ENCODE peak calls at places on chromosomes 1 and 21, in six cellular contexts. X, H, Y, N, T and U are unnamed samples.

GRCh38 chr1:175927944-175928343 is 184.5 kb upstream of the TNR start:
- DNase-seq in Y (no peak), H (no peak), N (no peak), T (no peak), X (no peak), U (no peak)

GRCh38 chr21:36981977-36982700 is 15.7 kb upstream of the HLCS start:
- DNase-seq in X (no peak), T (no peak), Y (no peak), N (no peak), H (no peak), U (no peak)

GRCh38 chr1:55369474-55369873 is 154.3 kb upstream of the USP24 start:
- DNase-seq in H (no peak), N (no peak), Y (no peak), T (no peak), X (no peak), U (no peak)

GRCh38 chr1:93448983-93449805 is 1.3 kb downstream of the FNBP1L start:
- DNase-seq in Y (no peak), N (no peak), T (no peak), H (peak), X (peak), U (no peak)

GRCh38 chr1:47708658-47709301 is 270.9 kb downstream of the FOXD2 start:
- DNase-seq in N (no peak), Y (no peak), T (no peak), H (no peak), X (no peak), U (no peak)

GRCh38 chr1:233543338-233544255 is 70.3 kb upstream of the KCNK1 start:
- DNase-seq in H (no peak), X (no peak), N (peak), Y (peak), T (no peak), U (no peak)

GRCh38 chr1:23177438-23178380 is 9.1 kb upstream of the LUZP1 start:
- DNase-seq in H (peak), Y (peak), N (no peak), T (peak), X (peak), U (no peak)

GRCh38 chr1:182120411-182121258 is 59.1 kb upstream of the ZNF648 start:
- DNase-seq in N (no peak), T (peak), X (peak), H (peak), Y (peak), U (no peak)

GRCh38 chr21:42389449-42389835 is 6.4 kb downstream of the TMPRSS3 start:
- DNase-seq in T (no peak), N (no peak), H (peak), Y (no peak), X (no peak), U (no peak)

GRCh38 chr1:229191066-229191674 is 79.7 kb upstream of the RAB4A start:
- DNase-seq in T (no peak), N (no peak), X (no peak), H (no peak), Y (no peak), U (no peak)

GRCh38 chr1:42439940-42440339 is 15.9 kb downstream of the ZMYND12 start:
- DNase-seq in X (peak), T (no peak), Y (no peak), N (peak), H (no peak), U (peak)

GRCh38 chr1:192270398-192270797 is 46.4 kb upstream of the RGS21 start:
- DNase-seq in X (no peak), H (no peak), N (no peak), Y (no peak), T (no peak), U (no peak)

GRCh38 chr1:22731924-22732522 is 21.4 kb downstream of the EPHB2 start:
- DNase-seq in N (no peak), T (no peak), X (peak), H (no peak), Y (no peak), U (no peak)

GRCh38 chr21:29829514-29830255 is 110.1 kb downstream of the GRIK1 start:
- DNase-seq in H (no peak), X (no peak), T (no peak), Y (no peak), N (no peak), U (no peak)

GRCh38 chr1:32989160-32989894 is 24.7 kb upstream of the RNF19B start:
- DNase-seq in H (no peak), X (peak), Y (peak), T (peak), N (peak), U (no peak)

GRCh38 chr1:93519196-93519825 is 71.4 kb downstream of the FNBP1L start:
- DNase-seq in H (no peak), T (no peak), Y (no peak), N (no peak), X (no peak), U (no peak)

GRCh38 chr1:245552331-245552730 is 397.5 kb downstream of the KIF26B start:
- DNase-seq in X (no peak), H (no peak), T (no peak), Y (no peak), N (no peak), U (no peak)

GRCh38 chr1:206449566-206449965 is 20.7 kb upstream of the IKBKE start:
- DNase-seq in T (no peak), Y (no peak), H (no peak), X (peak), N (no peak), U (no peak)

GRCh38 chr1:81702903-81703302 is 97.8 kb upstream of the ADGRL2 start:
- DNase-seq in Y (no peak), X (peak), T (no peak), H (no peak), N (peak), U (peak)

GRCh38 chr1:90142697-90143096 is 147.8 kb downstream of the ZNF326 start:
- DNase-seq in H (no peak), T (no peak), N (no peak), Y (no peak), X (no peak), U (no peak)

GRCh38 chr1:66214901-66215300 is 319.1 kb upstream of the SGIP1 start:
- DNase-seq in X (no peak), Y (no peak), T (no peak), N (no peak), H (no peak), U (no peak)

GRCh38 chr1:89022167-89022959 is at the start of gene GBP3:
- DNase-seq in T (no peak), Y (peak), H (peak), X (peak), N (no peak), U (no peak)

GRCh38 chr1:186404454-186405051 is 28.9 kb downstream of the ODR4 start:
- DNase-seq in H (peak), T (no peak), X (peak), N (peak), Y (peak), U (peak)

GRCh38 chr1:109624215-109625010 is 4.8 kb downstream of the AMPD2 start:
- DNase-seq in H (peak), X (no peak), Y (no peak), T (no peak), N (no peak), U (no peak)

GRCh38 chr1:186605762-186606350 is 74.4 kb downstream of the PTGS2 start:
- DNase-seq in X (peak), T (peak), N (peak), H (no peak), Y (peak), U (no peak)

GRCh38 chr1:217528271-217528670 is 102.6 kb downstream of the GPATCH2 start:
- DNase-seq in X (no peak), N (no peak), Y (no peak), H (no peak), T (no peak), U (no peak)